ENCODE peak calls at places on chromosomes 5 and 9, in eight cellular contexts. One of them, this sample, is unnamed. For H3K27me3, the result is how much of the 10 kb centered on the place peaks cover.

GRCh38 chr9:120152295-120152694 is 427.7 kb downstream of the CDK5RAP2 start:
- DNase-seq in tibial artery: no peak
- DNase-seq in IMR-90: no peak
- DNase-seq in pancreas: no peak
- DNase-seq in colonic mucosa: no peak
- DNase-seq in right atrium auricular region: no peak
- DNase-seq in gastrocnemius medialis: no peak
- DNase-seq in fibroblast of lung: peak
- DNase-seq in this sample: peak

GRCh38 chr5:43833966-43834365 is 231.0 kb downstream of the NNT start:
- DNase-seq in tibial artery: no peak
- DNase-seq in IMR-90: peak
- DNase-seq in pancreas: no peak
- DNase-seq in colonic mucosa: no peak
- DNase-seq in right atrium auricular region: no peak
- DNase-seq in gastrocnemius medialis: no peak
- DNase-seq in fibroblast of lung: no peak
- DNase-seq in this sample: no peak

GRCh38 chr9:69500925-69501324 is 171.2 kb downstream of the APBA1 start:
- DNase-seq in tibial artery: no peak
- DNase-seq in IMR-90: no peak
- DNase-seq in pancreas: no peak
- DNase-seq in colonic mucosa: no peak
- DNase-seq in right atrium auricular region: no peak
- DNase-seq in gastrocnemius medialis: no peak
- DNase-seq in fibroblast of lung: no peak
- DNase-seq in this sample: no peak

GRCh38 chr9:97665742-97666141 is 31.4 kb downstream of the XPA start:
- DNase-seq in tibial artery: no peak
- DNase-seq in IMR-90: no peak
- DNase-seq in pancreas: no peak
- DNase-seq in colonic mucosa: no peak
- DNase-seq in right atrium auricular region: no peak
- DNase-seq in gastrocnemius medialis: no peak
- DNase-seq in fibroblast of lung: no peak
- DNase-seq in this sample: no peak

GRCh38 chr5:75138674-75139073 is 86.3 kb upstream of the GCNT4 start:
- DNase-seq in tibial artery: no peak
- DNase-seq in IMR-90: no peak
- DNase-seq in pancreas: no peak
- DNase-seq in colonic mucosa: no peak
- DNase-seq in right atrium auricular region: no peak
- DNase-seq in gastrocnemius medialis: no peak
- DNase-seq in fibroblast of lung: no peak
- DNase-seq in this sample: no peak

GRCh38 chr9:87546704-87547103 is 49.0 kb downstream of the DAPK1 start:
- DNase-seq in tibial artery: no peak
- DNase-seq in IMR-90: no peak
- DNase-seq in pancreas: no peak
- DNase-seq in colonic mucosa: no peak
- DNase-seq in right atrium auricular region: no peak
- DNase-seq in gastrocnemius medialis: no peak
- DNase-seq in fibroblast of lung: peak
- DNase-seq in this sample: no peak

GRCh38 chr9:109733690-109734089 is 46.3 kb upstream of the PALM2AKAP2 start:
- DNase-seq in tibial artery: no peak
- DNase-seq in IMR-90: peak
- DNase-seq in pancreas: no peak
- DNase-seq in colonic mucosa: no peak
- DNase-seq in right atrium auricular region: no peak
- DNase-seq in gastrocnemius medialis: no peak
- DNase-seq in fibroblast of lung: peak
- DNase-seq in this sample: no peak

GRCh38 chr5:58077966-58078365 is 381.9 kb downstream of the PLK2 start:
- DNase-seq in tibial artery: no peak
- DNase-seq in IMR-90: no peak
- DNase-seq in pancreas: no peak
- DNase-seq in colonic mucosa: no peak
- DNase-seq in right atrium auricular region: no peak
- DNase-seq in gastrocnemius medialis: no peak
- DNase-seq in fibroblast of lung: no peak
- DNase-seq in this sample: no peak

GRCh38 chr9:137514691-137515337 is 35.4 kb downstream of the PNPLA7 start:
- DNase-seq in tibial artery: no peak
- DNase-seq in IMR-90: no peak
- DNase-seq in pancreas: no peak
- DNase-seq in colonic mucosa: no peak
- DNase-seq in right atrium auricular region: no peak
- DNase-seq in gastrocnemius medialis: no peak
- DNase-seq in fibroblast of lung: no peak
- DNase-seq in this sample: peak

GRCh38 chr9:111900934-111901612 is 4.5 kb downstream of the UGCG start:
- DNase-seq in tibial artery: no peak
- DNase-seq in IMR-90: no peak
- DNase-seq in pancreas: no peak
- DNase-seq in colonic mucosa: no peak
- DNase-seq in right atrium auricular region: no peak
- DNase-seq in gastrocnemius medialis: no peak
- DNase-seq in fibroblast of lung: peak
- DNase-seq in this sample: no peak

GRCh38 chr9:117800389-117800788 is 96.2 kb downstream of the TLR4 start:
- DNase-seq in tibial artery: no peak
- DNase-seq in IMR-90: no peak
- DNase-seq in pancreas: no peak
- DNase-seq in colonic mucosa: no peak
- DNase-seq in right atrium auricular region: no peak
- DNase-seq in gastrocnemius medialis: no peak
- DNase-seq in fibroblast of lung: no peak
- DNase-seq in this sample: no peak

GRCh38 chr9:84823426-84824271 is 154.1 kb downstream of the NTRK2 start:
- DNase-seq in tibial artery: peak
- DNase-seq in IMR-90: no peak
- DNase-seq in pancreas: no peak
- DNase-seq in colonic mucosa: peak
- DNase-seq in right atrium auricular region: no peak
- DNase-seq in gastrocnemius medialis: no peak
- DNase-seq in fibroblast of lung: peak
- DNase-seq in this sample: no peak

GRCh38 chr5:21834863-21835262 is 1018.3 kb downstream of the CDH12 start:
- DNase-seq in tibial artery: no peak
- DNase-seq in IMR-90: no peak
- DNase-seq in pancreas: no peak
- DNase-seq in colonic mucosa: no peak
- DNase-seq in right atrium auricular region: no peak
- DNase-seq in gastrocnemius medialis: no peak
- DNase-seq in fibroblast of lung: no peak
- DNase-seq in this sample: no peak

GRCh38 chr9:123771690-123772089 is 158.2 kb downstream of the DENND1A start:
- DNase-seq in tibial artery: no peak
- DNase-seq in IMR-90: no peak
- DNase-seq in pancreas: no peak
- DNase-seq in colonic mucosa: no peak
- DNase-seq in right atrium auricular region: no peak
- DNase-seq in gastrocnemius medialis: no peak
- DNase-seq in fibroblast of lung: no peak
- DNase-seq in this sample: no peak

GRCh38 chr9:130633336-130634190 is 30.8 kb upstream of the PRDM12 start:
- DNase-seq in tibial artery: peak
- DNase-seq in IMR-90: no peak
- DNase-seq in pancreas: no peak
- DNase-seq in colonic mucosa: no peak
- DNase-seq in right atrium auricular region: no peak
- DNase-seq in gastrocnemius medialis: no peak
- DNase-seq in fibroblast of lung: no peak
- DNase-seq in this sample: peak

GRCh38 chr5:180026725-180027448 is 44.7 kb downstream of the RNF130 start:
- DNase-seq in tibial artery: no peak
- DNase-seq in IMR-90: no peak
- DNase-seq in pancreas: no peak
- DNase-seq in colonic mucosa: no peak
- DNase-seq in right atrium auricular region: no peak
- DNase-seq in gastrocnemius medialis: no peak
- DNase-seq in fibroblast of lung: peak
- DNase-seq in this sample: no peak

GRCh38 chr9:129235931-129236331 is 57.9 kb upstream of the IER5L start:
- DNase-seq in tibial artery: no peak
- DNase-seq in IMR-90: no peak
- DNase-seq in pancreas: no peak
- DNase-seq in colonic mucosa: no peak
- DNase-seq in right atrium auricular region: no peak
- DNase-seq in gastrocnemius medialis: no peak
- DNase-seq in fibroblast of lung: no peak
- DNase-seq in this sample: peak

GRCh38 chr5:164801910-164802309 is 1296.5 kb downstream of the MAT2B start:
- DNase-seq in tibial artery: no peak
- DNase-seq in IMR-90: no peak
- DNase-seq in pancreas: no peak
- DNase-seq in colonic mucosa: no peak
- DNase-seq in right atrium auricular region: no peak
- DNase-seq in gastrocnemius medialis: no peak
- DNase-seq in fibroblast of lung: no peak
- DNase-seq in this sample: no peak

DNA sequence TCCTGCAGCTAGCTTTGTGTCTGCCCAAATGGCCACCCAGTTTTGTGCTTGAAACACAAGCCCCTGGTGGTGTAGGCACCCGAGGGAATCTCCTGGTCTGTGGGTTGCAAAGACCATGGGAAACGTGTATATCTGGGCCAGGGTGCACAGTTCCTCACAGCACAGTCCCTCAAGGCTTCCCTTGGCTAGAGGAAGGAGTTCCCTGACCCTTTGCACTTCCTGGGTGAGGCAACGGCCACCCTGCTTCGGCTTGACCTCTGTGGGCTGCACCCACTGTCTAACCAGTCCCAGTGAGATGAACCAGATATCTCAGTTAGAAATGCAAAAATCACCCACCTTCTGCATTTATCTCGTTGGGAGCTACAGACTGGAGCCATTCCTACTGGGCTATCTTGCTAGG is 865.0 kb upstream of the ACO1 start:
- DNase-seq in tibial artery: no peak
- DNase-seq in IMR-90: no peak
- DNase-seq in pancreas: no peak
- DNase-seq in colonic mucosa: no peak
- DNase-seq in right atrium auricular region: no peak
- DNase-seq in gastrocnemius medialis: no peak
- DNase-seq in fibroblast of lung: no peak
- DNase-seq in this sample: no peak
- H3K27me3 ChIP-seq in tibial artery: under half
- H3K27me3 ChIP-seq in IMR-90: under half
- H3K27me3 ChIP-seq in pancreas: under half
- H3K27me3 ChIP-seq in colonic mucosa: under half
- H3K27me3 ChIP-seq in right atrium auricular region: under half
- H3K27me3 ChIP-seq in gastrocnemius medialis: under half
- H3K27me3 ChIP-seq in fibroblast of lung: under half
- H3K27me3 ChIP-seq in this sample: under half

GRCh38 chr5:155406815-155407214 is 393.3 kb downstream of the KIF4B start:
- DNase-seq in tibial artery: no peak
- DNase-seq in IMR-90: no peak
- DNase-seq in pancreas: no peak
- DNase-seq in colonic mucosa: no peak
- DNase-seq in right atrium auricular region: no peak
- DNase-seq in gastrocnemius medialis: no peak
- DNase-seq in fibroblast of lung: no peak
- DNase-seq in this sample: no peak

GRCh38 chr5:155408465-155408864 is 394.9 kb downstream of the KIF4B start:
- DNase-seq in tibial artery: no peak
- DNase-seq in IMR-90: no peak
- DNase-seq in pancreas: no peak
- DNase-seq in colonic mucosa: no peak
- DNase-seq in right atrium auricular region: no peak
- DNase-seq in gastrocnemius medialis: no peak
- DNase-seq in fibroblast of lung: no peak
- DNase-seq in this sample: no peak

DNA sequence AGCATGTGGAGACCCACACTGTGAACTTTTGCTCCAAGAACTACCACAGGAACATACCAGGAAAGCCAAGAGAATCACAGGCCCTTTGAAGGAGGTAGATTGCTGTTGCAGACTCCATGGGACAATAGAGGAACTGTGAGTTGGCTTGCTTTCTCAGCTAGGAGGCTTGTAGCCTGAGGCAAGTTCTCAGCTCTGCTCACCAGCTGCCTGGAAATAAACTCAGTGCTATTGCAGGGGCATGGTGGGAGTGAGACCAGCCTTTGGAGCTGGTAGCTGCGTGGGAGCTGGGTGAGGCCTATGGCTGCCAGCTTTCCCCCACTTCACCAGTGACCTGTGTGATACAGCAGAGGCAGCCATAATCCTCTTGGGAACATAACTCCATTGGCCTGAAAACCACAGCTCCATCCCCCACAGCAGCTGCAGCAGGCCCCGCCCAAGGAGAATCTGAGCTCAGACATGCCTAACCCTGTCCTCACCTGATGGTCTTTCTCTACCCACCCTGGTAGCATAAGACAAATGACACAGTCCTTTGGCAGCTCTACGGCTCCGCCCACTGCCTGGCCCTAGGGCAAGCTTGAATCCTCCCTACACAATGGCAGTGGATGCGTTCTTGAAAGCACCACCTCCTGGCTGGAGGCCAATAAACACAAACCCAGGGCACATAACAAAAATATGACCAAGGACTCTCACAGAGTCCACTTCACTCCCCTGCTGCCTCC is 389.5 kb downstream of the KIF4B start:
- DNase-seq in tibial artery: no peak
- DNase-seq in IMR-90: no peak
- DNase-seq in pancreas: no peak
- DNase-seq in colonic mucosa: no peak
- DNase-seq in right atrium auricular region: no peak
- DNase-seq in gastrocnemius medialis: no peak
- DNase-seq in fibroblast of lung: no peak
- DNase-seq in this sample: no peak
- TF ChIP-seq CTCF in tibial artery: no peak
- TF ChIP-seq CTCF in IMR-90: no peak
- TF ChIP-seq CTCF in pancreas: no peak
- TF ChIP-seq CTCF in colonic mucosa: no peak
- TF ChIP-seq CTCF in right atrium auricular region: no peak
- TF ChIP-seq CTCF in gastrocnemius medialis: no peak
- TF ChIP-seq CTCF in fibroblast of lung: no peak
- TF ChIP-seq CTCF in this sample: no peak

DNA sequence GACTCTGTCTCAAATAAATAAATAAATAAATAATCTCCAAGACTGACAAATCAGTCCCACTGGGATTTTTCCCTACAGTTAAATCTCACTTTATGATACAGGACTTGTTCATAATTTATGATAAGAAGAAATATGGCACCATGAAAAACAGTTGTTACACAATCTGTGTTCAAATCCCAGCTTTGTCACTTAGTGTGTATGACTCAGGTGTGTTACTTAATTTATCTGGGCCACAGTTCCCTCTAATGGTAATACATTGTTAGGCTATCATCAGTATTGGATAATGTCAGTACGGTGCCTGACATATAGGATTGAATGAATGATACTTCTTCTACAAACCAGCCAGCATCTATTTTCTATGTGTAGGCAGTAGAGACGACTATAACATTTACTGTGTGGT is 23.1 kb downstream of the SLC36A3 start:
- DNase-seq in tibial artery: no peak
- DNase-seq in IMR-90: no peak
- DNase-seq in pancreas: no peak
- DNase-seq in colonic mucosa: no peak
- DNase-seq in right atrium auricular region: no peak
- DNase-seq in gastrocnemius medialis: no peak
- DNase-seq in fibroblast of lung: no peak
- DNase-seq in this sample: no peak
- H3K27me3 ChIP-seq in tibial artery: under half
- H3K27me3 ChIP-seq in IMR-90: under half
- H3K27me3 ChIP-seq in pancreas: under half
- H3K27me3 ChIP-seq in colonic mucosa: under half
- H3K27me3 ChIP-seq in right atrium auricular region: under half
- H3K27me3 ChIP-seq in gastrocnemius medialis: under half
- H3K27me3 ChIP-seq in fibroblast of lung: under half
- H3K27me3 ChIP-seq in this sample: under half

GRCh38 chr9:95171596-95171995 is 145.9 kb downstream of the FANCC start:
- DNase-seq in tibial artery: no peak
- DNase-seq in IMR-90: peak
- DNase-seq in pancreas: no peak
- DNase-seq in colonic mucosa: no peak
- DNase-seq in right atrium auricular region: no peak
- DNase-seq in gastrocnemius medialis: no peak
- DNase-seq in fibroblast of lung: peak
- DNase-seq in this sample: no peak
- TF ChIP-seq CTCF in tibial artery: no peak
- TF ChIP-seq CTCF in IMR-90: no peak
- TF ChIP-seq CTCF in pancreas: no peak
- TF ChIP-seq CTCF in colonic mucosa: no peak
- TF ChIP-seq CTCF in right atrium auricular region: no peak
- TF ChIP-seq CTCF in gastrocnemius medialis: no peak
- TF ChIP-seq CTCF in fibroblast of lung: no peak
- TF ChIP-seq CTCF in this sample: no peak